ENCODE peak calls at places on chromosomes 16 and 17, in four cellular contexts. One of them, this sample, is unnamed. For H3K4me1, the result is how much of the 10 kb centered on the place peaks cover.

GRCh38 chr17:75518201-75518600 is 1.9 kb downstream of the TSEN54 start:
- DNase-seq in HCT116: no peak
- DNase-seq in neuronal stem cell: no peak
- DNase-seq in right lobe of liver: no peak
- DNase-seq in this sample: peak

GRCh38 chr17:412211-413015 is 59.8 kb upstream of the RPH3AL start:
- DNase-seq in HCT116: peak
- DNase-seq in neuronal stem cell: peak
- DNase-seq in right lobe of liver: no peak
- DNase-seq in this sample: peak

GRCh38 chr16:87389245-87389644 is 2.9 kb upstream of the MAP1LC3B start:
- DNase-seq in HCT116: no peak
- DNase-seq in neuronal stem cell: no peak
- DNase-seq in right lobe of liver: no peak
- DNase-seq in this sample: no peak

GRCh38 chr16:17358846-17359245 is 111.9 kb downstream of the XYLT1 start:
- DNase-seq in HCT116: no peak
- DNase-seq in neuronal stem cell: no peak
- DNase-seq in right lobe of liver: no peak
- DNase-seq in this sample: no peak

GRCh38 chr17:77332034-77332971 is 191.5 kb downstream of the SEC14L1 start:
- DNase-seq in HCT116: no peak
- DNase-seq in neuronal stem cell: no peak
- DNase-seq in right lobe of liver: peak
- DNase-seq in this sample: peak

GRCh38 chr16:20812510-20812909 is 6.2 kb downstream of the REXO5 start:
- DNase-seq in HCT116: no peak
- DNase-seq in neuronal stem cell: no peak
- DNase-seq in right lobe of liver: no peak
- DNase-seq in this sample: no peak

GRCh38 chr16:269061-269796 is 6.5 kb downstream of the RGS11 start:
- DNase-seq in HCT116: no peak
- DNase-seq in neuronal stem cell: no peak
- DNase-seq in right lobe of liver: no peak
- DNase-seq in this sample: no peak

GRCh38 chr17:2712300-2713043 is 908 bp upstream of the CLUH start:
- DNase-seq in HCT116: no peak
- DNase-seq in neuronal stem cell: no peak
- DNase-seq in right lobe of liver: no peak
- DNase-seq in this sample: no peak

GRCh38 chr16:351804-352520 is 561 bp downstream of the AXIN1 start:
- DNase-seq in HCT116: no peak
- DNase-seq in neuronal stem cell: no peak
- DNase-seq in right lobe of liver: no peak
- DNase-seq in this sample: peak

GRCh38 chr16:21301168-21301894 is 23.2 kb upstream of the CRYM start:
- DNase-seq in HCT116: peak
- DNase-seq in neuronal stem cell: peak
- DNase-seq in right lobe of liver: peak
- DNase-seq in this sample: peak

GRCh38 chr17:45246861-45247428 is 14.9 kb downstream of the SPATA32 start:
- DNase-seq in HCT116: no peak
- DNase-seq in neuronal stem cell: peak
- DNase-seq in right lobe of liver: no peak
- DNase-seq in this sample: peak

GRCh38 chr16:85401370-85401916 is 211.7 kb upstream of the GSE1 start:
- DNase-seq in HCT116: no peak
- DNase-seq in neuronal stem cell: no peak
- DNase-seq in right lobe of liver: peak
- DNase-seq in this sample: no peak

GRCh38 chr16:83068686-83069085 is 441.9 kb downstream of the CDH13 start:
- DNase-seq in HCT116: no peak
- DNase-seq in neuronal stem cell: no peak
- DNase-seq in right lobe of liver: no peak
- DNase-seq in this sample: no peak

GRCh38 chr16:2497116-2497630 is 16.6 kb upstream of the ATP6V0C start:
- DNase-seq in HCT116: no peak
- DNase-seq in neuronal stem cell: no peak
- DNase-seq in right lobe of liver: peak
- DNase-seq in this sample: no peak

GRCh38 chr16:11093578-11094074 is 149.3 kb downstream of the CLEC16A start:
- DNase-seq in HCT116: no peak
- DNase-seq in neuronal stem cell: no peak
- DNase-seq in right lobe of liver: no peak
- DNase-seq in this sample: no peak
- H3K4me1 ChIP-seq in HCT116: half or more
- H3K4me1 ChIP-seq in neuronal stem cell: under half
- H3K4me1 ChIP-seq in right lobe of liver: under half
- H3K4me1 ChIP-seq in this sample: under half

DNA sequence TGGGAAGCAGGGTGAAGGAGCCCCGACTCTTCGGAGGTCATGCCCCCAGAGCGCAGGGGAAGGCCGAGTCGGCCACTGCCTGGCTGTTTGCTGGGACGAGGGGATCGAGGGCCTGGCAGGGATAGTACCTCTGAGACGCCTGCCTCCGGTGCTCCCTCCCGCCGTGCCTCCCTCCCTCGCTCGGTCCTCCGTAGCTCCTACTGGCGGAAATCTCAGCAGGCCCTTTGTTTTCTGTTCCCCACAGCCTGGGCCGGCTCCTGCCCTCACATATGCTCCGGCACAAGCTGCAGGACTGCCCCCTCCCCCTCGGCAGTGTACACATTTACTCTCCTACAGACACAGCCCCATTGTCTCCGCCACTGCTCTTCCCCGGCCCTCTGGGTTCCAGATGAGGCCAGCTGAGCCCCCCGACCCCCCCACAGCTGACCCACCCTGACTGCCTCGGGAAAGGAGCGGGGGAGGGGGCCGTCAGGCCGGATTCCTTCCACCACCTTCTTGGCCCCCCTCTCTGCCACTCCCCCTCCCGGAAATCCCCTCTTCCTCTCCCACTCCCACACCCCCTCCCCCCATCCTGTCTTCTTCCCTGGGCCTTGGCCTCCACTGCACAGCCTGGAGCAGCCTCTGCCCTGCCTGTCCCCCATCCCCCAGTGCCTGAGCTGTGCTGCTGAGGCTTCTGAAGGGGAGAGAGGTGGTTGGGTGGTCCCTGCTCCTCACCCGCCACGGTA is 1.4 kb downstream of the TRAF4 start:
- DNase-seq in HCT116: no peak
- DNase-seq in neuronal stem cell: peak
- DNase-seq in right lobe of liver: no peak
- DNase-seq in this sample: peak
- H3K4me1 ChIP-seq in HCT116: under half
- H3K4me1 ChIP-seq in neuronal stem cell: under half
- H3K4me1 ChIP-seq in right lobe of liver: under half
- H3K4me1 ChIP-seq in this sample: under half

GRCh38 chr16:88970095-88970494 is 6.9 kb downstream of the CBFA2T3 start:
- DNase-seq in HCT116: no peak
- DNase-seq in neuronal stem cell: no peak
- DNase-seq in right lobe of liver: no peak
- DNase-seq in this sample: no peak
- H3K4me1 ChIP-seq in HCT116: under half
- H3K4me1 ChIP-seq in neuronal stem cell: under half
- H3K4me1 ChIP-seq in right lobe of liver: under half
- H3K4me1 ChIP-seq in this sample: under half

GRCh38 chr17:49571764-49572163 is 3.9 kb upstream of the NXPH3 start:
- DNase-seq in HCT116: no peak
- DNase-seq in neuronal stem cell: no peak
- DNase-seq in right lobe of liver: no peak
- DNase-seq in this sample: no peak
- H3K4me1 ChIP-seq in HCT116: under half
- H3K4me1 ChIP-seq in neuronal stem cell: under half
- H3K4me1 ChIP-seq in right lobe of liver: under half
- H3K4me1 ChIP-seq in this sample: under half

GRCh38 chr16:14309001-14309886 is 238.1 kb downstream of the MRTFB start:
- DNase-seq in HCT116: no peak
- DNase-seq in neuronal stem cell: no peak
- DNase-seq in right lobe of liver: no peak
- DNase-seq in this sample: no peak

GRCh38 chr16:14308357-14308723 is 237.2 kb downstream of the MRTFB start:
- DNase-seq in HCT116: no peak
- DNase-seq in neuronal stem cell: no peak
- DNase-seq in right lobe of liver: no peak
- DNase-seq in this sample: no peak

GRCh38 chr16:14307059-14307531 is 236.0 kb downstream of the MRTFB start:
- DNase-seq in HCT116: no peak
- DNase-seq in neuronal stem cell: no peak
- DNase-seq in right lobe of liver: no peak
- DNase-seq in this sample: no peak

GRCh38 chr16:14306485-14307058 is 235.5 kb downstream of the MRTFB start:
- DNase-seq in HCT116: no peak
- DNase-seq in neuronal stem cell: no peak
- DNase-seq in right lobe of liver: no peak
- DNase-seq in this sample: no peak

GRCh38 chr16:14307623-14308356 is 236.7 kb downstream of the MRTFB start:
- DNase-seq in HCT116: no peak
- DNase-seq in neuronal stem cell: no peak
- DNase-seq in right lobe of liver: peak
- DNase-seq in this sample: no peak
- H3K4me1 ChIP-seq in HCT116: half or more
- H3K4me1 ChIP-seq in neuronal stem cell: under half
- H3K4me1 ChIP-seq in right lobe of liver: under half
- H3K4me1 ChIP-seq in this sample: under half

DNA sequence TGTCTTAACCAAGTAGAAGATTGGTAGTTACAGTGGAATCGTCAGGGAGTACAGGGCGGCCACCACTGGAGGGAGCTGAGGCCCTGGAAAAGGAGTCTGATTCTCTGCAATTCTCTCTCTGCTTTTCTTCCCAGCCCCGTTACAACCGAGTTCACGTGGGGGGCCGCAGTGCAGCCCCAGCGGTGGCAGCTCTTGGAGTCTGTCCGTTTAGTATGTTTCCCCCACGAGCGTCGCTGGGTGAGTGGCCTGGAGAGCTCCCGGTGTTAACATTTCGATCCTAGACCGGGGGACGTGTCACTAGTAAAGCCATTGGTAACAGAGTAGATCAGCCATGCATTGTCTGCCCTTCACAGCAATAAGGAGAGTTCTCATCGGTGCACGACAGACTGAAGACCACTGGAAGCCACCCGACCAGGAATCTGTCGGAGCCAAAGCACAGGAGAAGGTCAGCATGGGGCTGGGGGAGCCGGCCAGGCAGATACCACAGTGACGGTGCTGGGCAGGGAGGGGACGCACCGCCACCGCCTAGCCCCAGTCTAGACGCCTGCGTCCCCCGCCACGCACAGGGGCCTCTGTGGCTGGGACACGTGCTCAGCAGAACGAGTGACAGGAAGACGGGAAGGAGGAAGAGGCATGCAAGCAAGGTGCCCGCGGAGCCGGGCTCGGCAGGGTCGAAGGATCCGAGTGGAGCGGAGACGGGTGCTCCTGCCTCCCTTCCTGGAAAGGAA is 15.7 kb downstream of the SLC16A3 start:
- DNase-seq in HCT116: no peak
- DNase-seq in neuronal stem cell: no peak
- DNase-seq in right lobe of liver: no peak
- DNase-seq in this sample: no peak
- H3K4me1 ChIP-seq in HCT116: under half
- H3K4me1 ChIP-seq in neuronal stem cell: under half
- H3K4me1 ChIP-seq in right lobe of liver: under half
- H3K4me1 ChIP-seq in this sample: under half

This sample was measured in CD8-positive, alpha-beta memory T cell.